ENCODE peak calls at places on chromosomes 7 and 10, in eight cellular contexts. G, C, N, U, M, F, V and H are unnamed samples.

GRCh38 chr10:92691591-92692084 is 1.9 kb downstream of the HHEX start:
- DNase-seq in G (no peak), C (no peak), N (no peak), U (no peak), M (no peak), F (no peak), V (no peak), H (peak)

GRCh38 chr7:46554688-46555422 is 633.8 kb upstream of the IGFBP3 start:
- DNase-seq in G (no peak), C (no peak), N (no peak), U (no peak), M (no peak), F (no peak), V (no peak), H (no peak)

GRCh38 chr10:53601260-53601875 is 828.8 kb upstream of the MBL2 start:
- DNase-seq in G (no peak), C (peak), N (peak), U (no peak), M (no peak), F (peak), V (no peak), H (peak)

GRCh38 chr10:82318533-82318932 is 443.5 kb downstream of the NRG3 start:
- DNase-seq in G (no peak), C (no peak), N (no peak), U (no peak), M (no peak), F (no peak), V (no peak), H (no peak)

GRCh38 chr7:55043691-55044090 is 24.9 kb downstream of the EGFR start:
- DNase-seq in G (no peak), C (no peak), N (no peak), U (no peak), M (no peak), F (no peak), V (no peak), H (no peak)

GRCh38 chr10:23408330-23408976 is 30.4 kb upstream of the OTUD1 start:
- DNase-seq in G (no peak), C (peak), N (no peak), U (no peak), M (no peak), F (no peak), V (no peak), H (no peak)

GRCh38 chr7:88040694-88041093 is 106.6 kb downstream of the ADAM22 start:
- DNase-seq in G (no peak), C (no peak), N (no peak), U (no peak), M (no peak), F (no peak), V (no peak), H (peak)

GRCh38 chr7:101664893-101665471 is 35.9 kb upstream of the MYL10 start:
- DNase-seq in G (no peak), C (no peak), N (no peak), U (no peak), M (no peak), F (no peak), V (no peak), H (peak)

GRCh38 chr10:86035791-86036543 is 330.6 kb downstream of the GRID1 start:
- DNase-seq in G (no peak), C (no peak), N (no peak), U (no peak), M (no peak), F (no peak), V (no peak), H (no peak)

GRCh38 chr7:35975851-35976454 is 175.1 kb downstream of the SEPTIN7 start:
- DNase-seq in G (no peak), C (peak), N (peak), U (no peak), M (peak), F (no peak), V (peak), H (no peak)

GRCh38 chr10:43865275-43866135 is 216.8 kb upstream of the ZNF32 start:
- DNase-seq in G (no peak), C (no peak), N (no peak), U (no peak), M (no peak), F (no peak), V (no peak), H (no peak)

GRCh38 chr7:84337386-84337785 is 142.8 kb upstream of the SEMA3A start:
- DNase-seq in G (no peak), C (no peak), N (no peak), U (no peak), M (no peak), F (no peak), V (no peak), H (no peak)

GRCh38 chr10:118383063-118383689 is 41.1 kb upstream of the FAM204A start:
- DNase-seq in G (no peak), C (no peak), N (no peak), U (no peak), M (no peak), F (no peak), V (no peak), H (no peak)

GRCh38 chr10:121088524-121088923 is 237.4 kb downstream of the WDR11 start:
- DNase-seq in G (no peak), C (no peak), N (peak), U (no peak), M (no peak), F (no peak), V (peak), H (peak)

GRCh38 chr7:69109131-69109740 is 489.0 kb upstream of the AUTS2 start:
- DNase-seq in G (no peak), C (no peak), N (no peak), U (no peak), M (no peak), F (no peak), V (no peak), H (no peak)

GRCh38 chr7:1262441-1262840 is 29.8 kb downstream of the UNCX start:
- DNase-seq in G (no peak), C (no peak), N (no peak), U (no peak), M (no peak), F (no peak), V (no peak), H (no peak)

GRCh38 chr7:137992738-137993394 is 9.0 kb downstream of the CREB3L2 start:
- DNase-seq in G (peak), C (peak), N (no peak), U (peak), M (no peak), F (no peak), V (no peak), H (no peak)

GRCh38 chr7:150753826-150754603 is 16.8 kb downstream of the GIMAP5 start:
- DNase-seq in G (no peak), C (no peak), N (peak), U (no peak), M (no peak), F (no peak), V (peak), H (peak)

GRCh38 chr10:2994562-2994961 is 72.8 kb upstream of the PFKP start:
- DNase-seq in G (no peak), C (peak), N (no peak), U (no peak), M (no peak), F (no peak), V (no peak), H (no peak)

GRCh38 chr10:17387861-17388503 is 66.4 kb downstream of the ST8SIA6 start:
- DNase-seq in G (no peak), C (no peak), N (no peak), U (no peak), M (no peak), F (no peak), V (no peak), H (peak)

DNA sequence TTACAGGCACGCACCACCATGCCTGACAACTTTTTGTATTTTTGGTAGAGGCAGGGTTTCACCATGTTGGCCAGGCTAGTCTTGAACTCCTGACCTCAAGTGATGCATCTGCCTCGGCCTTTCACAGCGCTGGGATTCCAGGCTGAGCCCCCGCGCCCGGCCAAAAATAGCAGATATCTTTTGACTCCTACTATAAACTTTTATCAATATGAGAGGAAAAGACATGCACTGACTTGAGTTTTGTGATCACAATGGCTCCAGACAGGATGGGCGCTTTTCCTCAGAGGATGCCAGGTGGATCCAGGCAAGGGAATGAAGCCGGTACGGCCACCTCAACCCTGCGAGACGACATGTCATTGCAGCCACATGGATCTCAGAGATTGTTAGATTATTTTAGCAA is 123.9 kb downstream of the DNAJB6 start:
- DNase-seq in G (no peak), C (no peak), N (no peak), U (no peak), M (no peak), F (no peak), V (no peak), H (no peak)
- H3K4me3 ChIP-seq in G (no peak), C (no peak), N (no peak), U (no peak), M (no peak), F (no peak), V (no peak), H (no peak)

GRCh38 chr10:129963831-129964501 is at the start of gene EBF3:
- DNase-seq in G (peak), C (no peak), N (peak), U (peak), M (peak), F (no peak), V (peak), H (peak)

GRCh38 chr10:129962092-129962494 is 2.0 kb downstream of the EBF3 start:
- DNase-seq in G (no peak), C (no peak), N (peak), U (peak), M (no peak), F (no peak), V (no peak), H (peak)

GRCh38 chr10:129963076-129963830 is 821 bp downstream of the EBF3 start:
- DNase-seq in G (no peak), C (no peak), N (peak), U (peak), M (no peak), F (no peak), V (no peak), H (peak)

GRCh38 chr10:129961274-129961839 is 2.7 kb downstream of the EBF3 start:
- DNase-seq in G (no peak), C (no peak), N (no peak), U (peak), M (no peak), F (no peak), V (no peak), H (no peak)

GRCh38 chr10:129962558-129963075 is 1.5 kb downstream of the EBF3 start:
- DNase-seq in G (no peak), C (no peak), N (peak), U (no peak), M (no peak), F (no peak), V (no peak), H (no peak)
- H3K4me3 ChIP-seq in G (peak), C (peak), N (peak), U (peak), M (peak), F (peak), V (peak), H (peak)

DNA sequence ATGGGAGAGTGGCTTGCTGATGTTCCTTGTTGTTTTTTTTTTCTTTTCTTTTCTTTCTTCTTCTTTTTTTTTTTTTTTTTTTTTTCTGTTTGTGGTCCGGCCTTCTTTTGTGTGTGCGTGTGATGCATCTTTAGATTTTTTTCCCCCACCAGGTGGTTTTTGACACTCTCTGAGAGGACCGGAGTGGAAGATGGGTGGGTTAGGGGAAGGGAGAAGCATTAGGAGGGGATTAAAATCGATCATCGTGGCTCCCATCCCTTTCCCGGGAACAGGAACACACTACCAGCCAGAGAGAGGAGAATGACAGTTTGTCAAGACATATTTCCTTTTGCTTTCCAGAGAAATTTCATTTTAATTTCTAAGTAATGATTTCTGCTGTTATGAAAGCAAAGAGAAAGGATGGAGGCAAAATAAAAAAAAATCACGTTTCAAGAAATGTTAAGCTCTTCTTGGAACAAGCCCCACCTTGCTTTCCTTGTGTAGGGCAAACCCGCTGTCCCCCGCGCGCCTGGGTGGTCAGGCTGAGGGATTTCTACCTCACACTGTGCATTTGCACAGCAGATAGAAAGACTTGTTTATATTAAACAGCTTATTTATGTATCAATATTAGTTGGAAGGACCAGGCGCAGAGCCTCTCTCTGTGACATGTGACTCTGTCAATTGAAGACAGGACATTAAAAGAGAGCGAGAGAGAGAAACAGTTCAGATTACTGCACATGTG is 2.2 kb downstream of the ADRB1 start:
- DNase-seq in G (no peak), C (no peak), N (no peak), U (no peak), M (no peak), F (no peak), V (no peak), H (peak)
- H3K4me3 ChIP-seq in G (no peak), C (peak), N (no peak), U (peak), M (no peak), F (no peak), V (peak), H (no peak)

DNA sequence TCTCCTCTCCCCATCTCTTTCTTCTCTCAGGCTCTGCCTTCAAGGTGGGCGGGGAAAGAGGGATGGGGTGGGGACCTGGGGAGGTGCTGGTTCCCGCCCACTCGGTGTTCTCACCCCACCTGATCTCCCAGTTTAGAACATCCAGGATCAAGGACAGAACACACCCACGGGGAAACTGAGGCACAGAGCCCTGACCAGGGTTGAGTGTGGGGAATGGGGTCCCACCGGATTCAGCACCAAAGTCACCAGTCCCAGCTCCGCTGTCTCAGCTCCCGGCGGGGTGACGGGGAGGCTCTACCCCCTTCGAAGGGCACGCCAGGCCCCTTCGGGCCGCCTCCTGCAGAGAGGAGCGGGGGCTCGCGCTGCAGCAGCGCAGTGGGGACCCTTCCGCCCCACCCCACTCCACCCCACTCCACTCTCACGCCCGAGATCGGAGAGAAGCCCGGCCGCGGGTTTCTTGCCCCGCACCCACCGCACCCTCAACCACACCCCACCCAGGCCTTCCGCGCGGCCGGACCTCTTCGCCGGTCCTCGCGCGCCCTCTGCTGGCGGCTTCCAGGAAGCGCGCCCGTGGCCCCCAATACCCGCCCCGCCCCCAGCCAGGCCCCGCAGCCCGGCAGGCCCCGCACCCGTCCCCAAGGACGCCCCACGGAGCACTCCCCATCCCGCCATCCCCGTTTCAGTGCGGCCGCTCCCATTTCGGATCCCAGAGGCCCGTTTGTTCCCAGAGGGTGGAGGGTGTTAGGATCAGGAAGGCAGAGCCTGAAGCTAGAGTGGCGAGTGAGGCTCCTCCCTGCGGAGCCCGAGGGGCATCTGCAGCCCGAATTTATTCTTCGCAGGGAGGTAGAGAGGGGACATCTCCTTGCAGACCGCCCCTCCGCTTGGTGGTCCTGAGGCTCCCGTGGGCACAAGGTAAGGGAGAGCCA is 18.0 kb downstream of the POLL start:
- DNase-seq in G (peak), C (no peak), N (peak), U (peak), M (peak), F (peak), V (peak), H (peak)
- H3K4me3 ChIP-seq in G (peak), C (peak), N (peak), U (peak), M (peak), F (peak), V (peak), H (peak)

DNA sequence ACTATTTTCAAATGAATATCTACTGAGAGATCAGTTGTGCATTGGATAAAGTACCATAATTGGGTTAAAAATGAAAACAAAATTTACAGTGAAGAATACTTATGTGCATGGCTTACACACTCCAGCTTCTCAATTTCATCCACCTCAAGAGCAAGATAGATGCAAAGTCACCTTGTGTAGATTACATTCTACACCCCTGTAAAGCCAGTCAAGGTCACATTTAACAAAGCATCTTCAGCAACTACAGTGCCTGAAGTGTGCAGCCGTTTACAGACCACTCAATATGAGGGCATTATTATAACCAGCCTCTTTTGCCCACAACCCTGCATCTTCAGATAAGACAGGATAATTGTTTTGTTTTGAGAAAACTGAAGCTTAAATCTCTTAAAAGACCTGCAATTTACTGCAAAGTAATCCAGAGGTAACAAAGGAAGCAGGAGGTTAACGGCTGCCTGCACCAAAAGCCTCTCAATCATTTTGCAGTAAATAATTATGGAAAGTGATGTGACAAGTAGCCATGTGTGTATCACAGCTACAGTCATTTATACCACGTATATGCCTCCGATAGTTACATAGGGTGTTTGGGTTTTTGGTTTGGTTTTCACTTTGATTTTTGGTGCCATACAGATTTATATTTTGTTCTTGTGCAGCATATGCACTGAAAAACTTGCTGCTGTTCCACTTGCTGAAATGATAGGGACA is 4.9 kb downstream of the PURB start:
- DNase-seq in G (no peak), C (no peak), N (no peak), U (no peak), M (no peak), F (no peak), V (no peak), H (no peak)
- H3K4me3 ChIP-seq in G (peak), C (peak), N (peak), U (no peak), M (no peak), F (no peak), V (no peak), H (no peak)

GRCh38 chr10:71757450-71757918 is 15.8 kb downstream of the VSIR start:
- DNase-seq in G (no peak), C (no peak), N (no peak), U (no peak), M (no peak), F (no peak), V (no peak), H (peak)
- H3K4me3 ChIP-seq in G (no peak), C (no peak), N (no peak), U (no peak), M (peak), F (no peak), V (no peak), H (no peak)

DNA sequence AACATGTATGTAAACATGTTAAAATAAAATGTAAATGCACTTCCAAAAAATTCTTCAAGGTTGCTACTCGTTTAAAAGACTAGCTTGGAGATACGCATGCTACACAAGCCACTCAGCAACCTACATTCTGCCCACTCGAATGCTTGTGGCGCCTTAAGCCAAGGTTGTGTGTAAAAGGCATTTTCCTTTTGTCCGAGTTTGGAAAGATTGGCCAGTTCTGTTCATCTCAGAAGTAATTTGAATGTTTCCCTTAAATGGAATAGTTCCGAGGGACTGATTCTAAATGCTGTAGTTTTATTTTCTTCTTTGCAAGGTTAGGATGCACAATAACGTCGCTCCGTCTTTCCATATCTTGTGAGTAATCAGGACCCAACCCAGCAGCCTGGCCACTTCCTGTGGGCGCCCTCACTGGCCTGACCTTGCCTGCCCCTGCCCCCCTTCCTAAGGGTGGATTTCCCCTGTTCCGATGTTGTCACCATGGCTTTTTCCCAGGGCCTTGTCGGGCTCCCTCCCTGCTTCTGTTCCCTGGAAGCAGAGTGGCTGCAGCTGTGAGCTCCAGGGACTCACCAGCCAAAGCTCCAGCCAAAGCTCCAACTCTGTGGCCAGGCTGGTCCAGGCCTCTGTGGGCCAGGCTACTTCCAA is 70.6 kb downstream of the PTPRE start:
- DNase-seq in G (peak), C (peak), N (no peak), U (peak), M (no peak), F (no peak), V (peak), H (peak)
- H3K4me3 ChIP-seq in G (no peak), C (no peak), N (no peak), U (no peak), M (no peak), F (no peak), V (no peak), H (no peak)

DNA sequence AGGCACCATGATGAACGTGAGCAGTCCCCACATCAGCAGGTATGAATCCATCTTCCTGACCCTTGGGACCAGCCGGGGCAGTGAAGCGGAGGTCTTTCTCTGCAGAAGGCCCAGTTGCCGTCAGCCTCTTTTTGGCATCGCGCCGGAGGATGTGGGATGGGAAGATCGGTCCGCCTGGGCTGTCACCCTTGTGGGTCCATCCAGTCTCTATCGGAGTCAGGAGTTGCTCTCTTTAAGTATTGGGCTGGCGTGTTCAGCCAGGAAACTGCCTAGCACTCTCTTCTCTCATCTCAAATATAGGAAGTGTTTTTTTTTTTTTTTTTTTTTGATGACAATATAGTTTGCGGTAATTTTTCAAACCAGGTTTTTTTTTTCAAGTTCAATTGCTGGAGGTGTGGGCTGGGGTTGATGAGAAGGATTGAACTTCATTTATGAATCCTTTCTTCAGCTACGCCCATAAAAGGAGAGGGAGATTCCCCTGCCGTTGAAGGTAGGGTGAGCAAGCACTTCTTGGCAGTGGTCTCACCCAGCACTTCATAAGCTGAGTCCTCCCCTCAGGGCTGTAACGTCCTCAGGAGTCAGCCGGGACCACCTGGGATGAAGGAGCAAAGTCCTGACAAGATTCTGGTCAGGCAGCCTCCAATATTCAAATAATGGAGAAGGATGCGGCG is at the start of gene IL2RA:
- DNase-seq in G (no peak), C (no peak), N (no peak), U (no peak), M (peak), F (no peak), V (no peak), H (no peak)
- H3K4me3 ChIP-seq in G (no peak), C (no peak), N (no peak), U (no peak), M (peak), F (no peak), V (no peak), H (no peak)